ENCODE peak calls at places on chromosomes 4 and X, in six cellular contexts. H is tibial artery, Q is heart right ventricle, W is endodermal cell, N is pancreas, M is PC-3. Y is an unnamed sample.
A peak's percentile ranks its signal among the peaks of the same experiment; 100 is the strongest.

GRCh38 chr4:87342872-87343271 is 20.2 kb upstream of the HSD17B13 start:
- DNase-seq in Q (no peak), W (no peak), M (no peak), N (peak; percentile 47), H (no peak), Y (no peak)

GRCh38 chr4:30616943-30617646 is 103.1 kb upstream of the PCDH7 start:
- DNase-seq in H (no peak), W (no peak), N (no peak), Q (no peak), M (no peak), Y (no peak)

GRCh38 chrX:78111140-78111931 is 7.3 kb downstream of the PGK1 start:
- DNase-seq in H (no peak), N (peak; percentile 11), Q (no peak), W (no peak), M (no peak), Y (no peak)

GRCh38 chrX:10579753-10580060 is 40.7 kb downstream of the MID1 start:
- DNase-seq in Q (no peak), H (no peak), W (no peak), N (no peak), M (no peak), Y (no peak)

GRCh38 chr4:169342906-169343560 is 72.3 kb upstream of the SH3RF1 start:
- DNase-seq in M (peak; percentile 45), Q (no peak), N (no peak), W (no peak), H (no peak), Y (no peak)

GRCh38 chr4:109967798-109968520 is 55.3 kb downstream of the EGF start:
- DNase-seq in M (peak; percentile 94), H (no peak), W (no peak), Q (no peak), N (no peak), Y (no peak)

GRCh38 chr4:8538076-8538702 is 42.0 kb upstream of the GPR78 start:
- DNase-seq in W (no peak), M (no peak), N (no peak), Q (no peak), H (no peak), Y (no peak)

GRCh38 chr4:4456351-4456750 is 69.4 kb downstream of the NSG1 start:
- DNase-seq in H (no peak), W (peak; percentile 70), M (peak; percentile 22), Q (no peak), N (no peak), Y (no peak)

GRCh38 chr4:152738812-152739211 is 40.7 kb downstream of the TIGD4 start:
- DNase-seq in Q (no peak), M (no peak), H (no peak), W (no peak), N (no peak), Y (no peak)

GRCh38 chr4:139655116-139655515 is 10.5 kb upstream of the MGST2 start:
- DNase-seq in W (no peak), M (peak; percentile 48), Q (no peak), N (no peak), H (no peak), Y (no peak)

GRCh38 chr4:94803181-94803580 is 45.4 kb downstream of the BMPR1B start:
- DNase-seq in W (no peak), Q (no peak), H (no peak), M (no peak), N (no peak), Y (no peak)

GRCh38 chr4:147772459-147772969 is 40.6 kb downstream of the ARHGAP10 start:
- DNase-seq in H (no peak), N (no peak), W (no peak), Q (no peak), M (peak; percentile 54), Y (no peak)

GRCh38 chr4:3660086-3660927 is 105.9 kb upstream of the ADRA2C start:
- DNase-seq in W (no peak), H (no peak), M (no peak), Q (no peak), N (peak; percentile 18), Y (peak; percentile 66)

GRCh38 chr4:129140521-129140920 is 44.6 kb downstream of the C4orf33 start:
- DNase-seq in W (no peak), Q (no peak), N (no peak), M (peak; percentile 6), H (no peak), Y (no peak)

GRCh38 chr4:79022529-79022928 is 83.3 kb upstream of the PAQR3 start:
- DNase-seq in M (no peak), Q (no peak), W (no peak), N (no peak), H (no peak), Y (no peak)

GRCh38 chrX:91434351-91435168 is at the start of gene PABPC5:
- DNase-seq in W (peak; percentile 95), H (peak; percentile 72), M (peak; percentile 63), N (peak; percentile 13), Q (peak; percentile 74), Y (peak; percentile 73)

GRCh38 chr4:21013501-21013900 is 313.2 kb downstream of the PACRGL start:
- DNase-seq in M (peak; percentile 4), N (no peak), H (no peak), W (no peak), Q (no peak), Y (no peak)

GRCh38 chrX:30793767-30794103 is 95.3 kb downstream of the TAB3 start:
- DNase-seq in W (no peak), N (no peak), H (no peak), M (no peak), Q (no peak), Y (no peak)

GRCh38 chr4:186191266-186192067 is at the start of gene CYP4V2:
- DNase-seq in N (peak; percentile 76), Q (peak; percentile 84), H (peak; percentile 82), W (peak; percentile 88), M (peak; percentile 41), Y (peak; percentile 76)

GRCh38 chrX:72169008-72169728 is 12.4 kb upstream of the PIN4 start:
- DNase-seq in H (no peak), M (no peak), N (no peak), Q (peak; percentile 8), W (no peak), Y (no peak)

GRCh38 chrX:53321216-53321942 is 40.0 kb upstream of the IQSEC2 start:
- DNase-seq in H (no peak), N (no peak), Q (no peak), M (no peak), W (peak; percentile 58), Y (no peak)

DNA sequence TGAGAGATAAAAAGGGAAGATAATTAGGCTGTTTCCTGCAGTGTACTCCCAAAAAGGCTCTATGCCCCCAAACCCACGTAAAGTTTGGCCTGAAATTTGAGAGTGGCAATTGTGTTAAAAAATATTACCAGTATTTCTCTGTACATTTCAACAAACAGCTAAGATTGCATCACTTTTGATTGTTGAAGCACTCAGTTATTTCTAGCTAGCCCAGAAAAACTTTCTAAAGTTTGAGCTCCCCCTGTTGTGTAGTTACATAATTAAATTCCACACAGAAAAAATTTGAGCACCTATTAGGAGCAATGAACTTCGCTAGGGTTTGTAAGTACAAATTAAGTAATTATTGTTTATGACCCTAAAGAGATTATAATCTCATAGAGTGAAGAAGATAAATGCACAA is 109.4 kb downstream of the DLG3 start:
- DNase-seq in W (no peak), Q (no peak), M (peak; percentile 59), N (no peak), H (no peak), Y (no peak)
- TF ChIP-seq CTCF in W (peak; percentile 23), Q (peak; percentile 23), M (peak; percentile 59), N (no peak), H (peak; percentile 19), Y (peak; percentile 22)

GRCh38 chrX:103051260-103051789 is 12.6 kb downstream of the BEX1 start:
- DNase-seq in M (no peak), W (no peak), H (no peak), Q (no peak), N (no peak), Y (no peak)

GRCh38 chrX:103061486-103061885 is 2.5 kb downstream of the BEX1 start:
- DNase-seq in N (no peak), Q (no peak), W (no peak), M (peak; percentile 16), H (no peak), Y (no peak)

GRCh38 chrX:103052625-103053024 is 11.3 kb downstream of the BEX1 start:
- DNase-seq in M (no peak), N (no peak), W (no peak), Q (no peak), H (no peak), Y (no peak)

DNA sequence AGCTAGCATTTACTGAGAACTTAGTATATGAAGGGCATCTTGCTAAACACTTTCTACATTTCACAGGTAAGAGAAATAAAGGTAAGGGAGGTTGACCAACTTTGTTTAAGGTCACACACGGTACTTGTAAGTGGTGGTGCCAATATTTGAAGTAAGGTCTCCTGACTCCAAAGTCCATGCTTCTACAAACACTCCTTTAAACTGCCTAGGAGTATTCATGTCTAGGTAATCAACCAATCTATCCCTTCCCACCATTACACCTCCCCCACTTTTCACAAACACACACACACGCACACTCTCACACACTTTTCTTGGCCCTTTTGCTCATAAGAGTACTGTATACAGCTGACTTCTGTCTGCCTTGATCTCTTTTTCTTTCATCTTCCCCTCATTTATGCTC is 7.1 kb downstream of the BEX1 start:
- DNase-seq in H (no peak), W (no peak), M (no peak), Q (no peak), N (no peak), Y (no peak)
- H3K27ac ChIP-seq in H (no peak overlapping the region), W (no peak overlapping the region), M (no peak overlapping the region), Q (no peak overlapping the region), N (no peak overlapping the region), Y (no peak overlapping the region)

DNA sequence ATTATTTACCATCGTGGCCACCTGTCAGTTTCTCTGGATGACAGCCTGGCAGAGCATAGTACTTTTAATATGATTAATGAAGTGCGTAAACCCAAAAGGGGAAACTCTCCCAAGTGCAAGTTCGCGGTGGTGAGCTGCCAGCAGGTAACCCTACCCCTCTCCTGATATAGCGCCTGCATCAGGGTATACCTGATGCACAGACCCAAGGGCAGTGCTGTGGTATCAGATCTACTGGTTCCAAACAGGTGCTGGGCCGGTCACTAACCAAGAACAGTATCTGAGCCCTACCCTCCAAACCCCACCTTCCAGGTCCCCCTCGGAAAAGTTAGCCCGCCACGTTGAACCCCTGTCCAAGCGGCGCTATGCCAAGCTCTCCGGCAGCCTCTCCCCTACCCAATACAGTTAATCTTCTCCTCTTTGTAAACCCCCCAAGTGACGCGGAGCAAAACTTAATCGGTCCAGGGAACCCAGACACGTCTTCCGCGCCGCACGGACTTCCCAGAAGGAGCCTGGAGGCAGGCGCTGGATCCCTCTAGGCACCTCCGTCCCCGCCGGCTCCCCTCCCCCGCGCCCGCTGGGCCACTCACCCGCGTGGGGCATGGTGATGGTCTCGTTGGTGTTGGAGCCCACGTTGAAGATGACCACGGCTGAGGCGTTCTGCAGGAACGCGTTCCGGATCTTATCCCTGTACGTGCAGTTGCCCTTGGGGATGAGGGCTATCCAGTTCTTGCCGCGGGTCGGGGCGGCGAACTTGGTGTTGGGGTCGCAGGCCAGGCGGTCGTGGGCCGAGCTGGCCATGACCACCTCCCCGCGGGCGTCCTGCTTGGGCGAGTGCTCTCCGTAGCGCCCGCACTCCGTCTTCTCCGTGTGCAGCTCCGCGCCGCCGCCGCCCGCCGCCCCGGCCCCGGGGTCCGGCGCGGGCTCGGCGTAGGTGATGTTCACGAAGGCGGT is 1.3 kb downstream of the RNF150 start:
- DNase-seq in H (no peak), M (no peak), Q (no peak), W (peak; percentile 74), N (no peak), Y (no peak)
- H3K4me3 ChIP-seq in H (peak overlapping the region; percentile 70), M (peak overlapping the region; percentile 78), Q (peak overlapping the region; percentile 93), W (peak overlapping the region; percentile 88), N (peak overlapping the region; percentile 78), Y (peak overlapping the region; percentile 91)

DNA sequence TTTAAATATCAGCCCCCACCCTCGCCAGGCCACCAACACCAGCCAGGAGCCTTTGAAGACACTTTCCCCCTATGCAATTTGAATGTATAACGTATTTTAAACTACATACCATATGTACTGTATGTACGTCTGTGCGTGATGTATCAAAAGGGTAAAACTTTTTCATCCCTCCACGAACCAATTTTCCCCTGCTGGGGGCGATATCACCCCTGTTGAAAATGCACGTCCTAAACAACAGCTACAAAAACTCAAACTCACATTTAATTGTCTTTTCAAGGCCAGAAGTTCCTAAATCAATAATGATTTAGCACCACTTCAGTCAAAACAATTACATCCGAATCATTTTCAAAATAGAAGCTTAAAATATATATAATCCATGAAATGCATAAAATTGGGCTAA is 1.4 kb downstream of the VEGFD start:
- DNase-seq in Q (no peak), W (no peak), N (no peak), H (no peak), M (peak; percentile 2), Y (no peak)
- TF ChIP-seq CTCF in Q (peak; percentile 5), W (peak; percentile 64), N (no peak), H (no peak), M (peak; percentile 53), Y (no peak)